ENCODE peak calls at places on chromosomes 6 and 20, in five cellular contexts. I is naive thymus-derived CD8-positive, alpha-beta T cell; W is NCI-H1092 treated with DMSO at 0.1 percent for 48 hours; Z is kidney; A is HCEC 1CT. J is an unnamed sample.

GRCh38 chr6:169965657-169966311 is 214.4 kb downstream of the ERMARD start:
- DNase-seq in W (no peak), I (no peak), Z (peak), A (no peak), J (peak)

GRCh38 chr20:19964289-19965263 is 52.6 kb upstream of the NAA20 start:
- DNase-seq in W (no peak), Z (no peak), A (peak), I (no peak), J (peak)

GRCh38 chr6:131950767-131951575 is at the start of gene CCN2:
- DNase-seq in I (no peak), W (no peak), A (peak), Z (peak), J (peak)

GRCh38 chr6:14596410-14596809 is 478.8 kb downstream of the CD83 start:
- DNase-seq in W (no peak), Z (no peak), I (no peak), A (peak), J (no peak)

GRCh38 chr20:46190796-46191540 is 72.9 kb downstream of the CD40 start:
- DNase-seq in W (no peak), A (no peak), Z (no peak), I (no peak), J (no peak)

GRCh38 chr6:35183935-35184334 is 29.8 kb upstream of the SCUBE3 start:
- DNase-seq in W (no peak), A (no peak), Z (no peak), I (no peak), J (no peak)

GRCh38 chr6:79601020-79601609 is 30.0 kb upstream of the SH3BGRL2 start:
- DNase-seq in I (no peak), A (peak), Z (no peak), W (no peak), J (peak)

GRCh38 chr6:129402244-129402643 is 307.7 kb downstream of the ARHGAP18 start:
- DNase-seq in Z (no peak), I (no peak), A (peak), W (no peak), J (no peak)

GRCh38 chr20:51377132-51377531 is 165.4 kb downstream of the NFATC2 start:
- DNase-seq in Z (no peak), A (no peak), I (no peak), W (no peak), J (no peak)

GRCh38 chr6:117561128-117561527 is 41.2 kb downstream of the GOPC start:
- DNase-seq in Z (no peak), W (no peak), I (no peak), A (no peak), J (no peak)

GRCh38 chr6:144768676-144769599 is 483.8 kb downstream of the UTRN start:
- DNase-seq in I (no peak), Z (no peak), W (peak), A (no peak), J (no peak)

GRCh38 chr6:36911946-36912555 is 26.3 kb downstream of the C6orf89 start:
- DNase-seq in A (no peak), I (no peak), W (no peak), Z (no peak), J (no peak)

GRCh38 chr6:90008908-90009501 is 114.7 kb downstream of the GJA10 start:
- DNase-seq in Z (no peak), W (no peak), I (no peak), A (peak), J (no peak)

GRCh38 chr6:135851442-135852271 is at the start of gene PDE7B:
- DNase-seq in W (no peak), Z (peak), I (peak), A (peak), J (peak)

GRCh38 chr20:62745279-62745958 is 36.8 kb downstream of the NTSR1 start:
- DNase-seq in Z (peak), W (no peak), I (no peak), A (no peak), J (peak)

GRCh38 chr6:49958180-49958579 is 5.8 kb downstream of the DEFB114 start:
- DNase-seq in Z (no peak), W (no peak), A (no peak), I (no peak), J (no peak)

GRCh38 chr20:36181934-36182603 is 27.5 kb downstream of the EPB41L1 start:
- DNase-seq in A (peak), Z (peak), I (no peak), W (no peak), J (peak)

GRCh38 chr6:40922281-40922680 is 116.7 kb downstream of the UNC5CL start:
- DNase-seq in Z (no peak), I (no peak), W (no peak), A (no peak), J (no peak)

GRCh38 chr6:161137839-161138544 is 135.9 kb downstream of the AGPAT4 start:
- DNase-seq in W (no peak), Z (peak), A (peak), I (no peak), J (peak)

GRCh38 chr6:132763269-132763668 is 5.6 kb upstream of the VNN2 start:
- DNase-seq in A (no peak), I (peak), W (no peak), Z (no peak), J (no peak)

GRCh38 chr20:48637461-48637860 is 190.3 kb downstream of the PREX1 start:
- DNase-seq in W (no peak), A (no peak), Z (no peak), I (no peak), J (no peak)

GRCh38 chr6:27471365-27472115 is 1.4 kb downstream of the ZNF184 start:
- DNase-seq in I (no peak), Z (no peak), W (no peak), A (no peak), J (no peak)

GRCh38 chr20:37384683-37385174 is 38.8 kb downstream of the SRC start:
- DNase-seq in W (peak), A (peak), Z (peak), I (peak), J (peak)

GRCh38 chr6:5490495-5491069 is 229.3 kb downstream of the FARS2 start:
- DNase-seq in Z (no peak), A (no peak), W (peak), I (no peak), J (no peak)

GRCh38 chr6:33508935-33509926 is 54.9 kb downstream of the ZBTB9 start:
- DNase-seq in Z (no peak), I (no peak), A (no peak), W (no peak), J (no peak)

GRCh38 chr20:62660768-62661167 is 18.5 kb downstream of the SLCO4A1 start:
- DNase-seq in W (no peak), Z (no peak), A (no peak), I (no peak), J (no peak)

GRCh38 chr20:45833883-45834796 is 541 bp downstream of the SNX21 start:
- DNase-seq in A (peak), Z (peak), W (peak), I (peak), J (peak)

GRCh38 chr20:39876974-39877615 is 811.9 kb downstream of the MAFB start:
- DNase-seq in W (peak), A (no peak), I (no peak), Z (no peak), J (no peak)

GRCh38 chr6:39892490-39893129 is 41.7 kb downstream of the MOCS1 start:
- DNase-seq in I (no peak), A (peak), Z (no peak), W (peak), J (peak)

GRCh38 chr6:129890164-129890563 is 29.0 kb upstream of the TMEM244 start:
- DNase-seq in I (no peak), W (no peak), Z (no peak), A (peak), J (peak)

GRCh38 chr6:35713426-35713825 is 23.4 kb upstream of the ARMC12 start:
- DNase-seq in W (no peak), Z (peak), A (no peak), I (no peak), J (no peak)

J was measured in osteoblast.